ENCODE peak calls at places on chromosomes 5 and 9, in nine cellular contexts. One of them, this sample, is unnamed.

GRCh38 chr5:74272019-74272775 is 368.3 kb downstream of the ENC1 start:
- DNase-seq in tibial nerve: no peak
- DNase-seq in NCI-H1105: no peak
- DNase-seq in globus pallidus: no peak
- DNase-seq in HS-5: peak; percentile 29
- DNase-seq in stimulated activated CD8-positive, alpha-beta memory T cell treated with anti-CD3 and anti-CD28 coated beads, Interleukin-7, amount 100 ng/mL, for 1 hour: no peak
- DNase-seq in GM20000: no peak
- DNase-seq in fibroblast of villous mesenchyme: no peak
- DNase-seq in AG20443: peak; percentile 71
- DNase-seq in this sample: no peak

GRCh38 chr5:56375011-56375410 is 141.9 kb upstream of the ANKRD55 start:
- DNase-seq in NCI-H1105: peak; percentile 24
- DNase-seq in globus pallidus: no peak
- DNase-seq in HS-5: no peak
- DNase-seq in stimulated activated CD8-positive, alpha-beta memory T cell treated with anti-CD3 and anti-CD28 coated beads, Interleukin-7, amount 100 ng/mL, for 1 hour: no peak
- DNase-seq in AG20443: no peak
- DNase-seq in GM20000: no peak
- DNase-seq in tibial nerve: no peak
- DNase-seq in fibroblast of villous mesenchyme: no peak
- DNase-seq in this sample: peak; percentile 5

GRCh38 chr9:83978992-83979811 is 813 bp downstream of the HNRNPK start:
- DNase-seq in tibial nerve: peak; percentile 69
- DNase-seq in fibroblast of villous mesenchyme: peak; percentile 89
- DNase-seq in globus pallidus: peak; percentile 82
- DNase-seq in HS-5: no peak
- DNase-seq in stimulated activated CD8-positive, alpha-beta memory T cell treated with anti-CD3 and anti-CD28 coated beads, Interleukin-7, amount 100 ng/mL, for 1 hour: peak; percentile 70
- DNase-seq in NCI-H1105: peak; percentile 79
- DNase-seq in GM20000: peak; percentile 71
- DNase-seq in AG20443: peak; percentile 82
- DNase-seq in this sample: peak; percentile 35

GRCh38 chr5:142178651-142179050 is 70.1 kb downstream of the NDFIP1 start:
- DNase-seq in HS-5: no peak
- DNase-seq in globus pallidus: no peak
- DNase-seq in tibial nerve: no peak
- DNase-seq in NCI-H1105: no peak
- DNase-seq in GM20000: no peak
- DNase-seq in AG20443: no peak
- DNase-seq in fibroblast of villous mesenchyme: no peak
- DNase-seq in stimulated activated CD8-positive, alpha-beta memory T cell treated with anti-CD3 and anti-CD28 coated beads, Interleukin-7, amount 100 ng/mL, for 1 hour: no peak
- DNase-seq in this sample: no peak

GRCh38 chr9:35272989-35273388 is 111.2 kb downstream of the UNC13B start:
- DNase-seq in AG20443: peak; percentile 24
- DNase-seq in GM20000: no peak
- DNase-seq in tibial nerve: no peak
- DNase-seq in HS-5: peak; percentile 53
- DNase-seq in fibroblast of villous mesenchyme: no peak
- DNase-seq in globus pallidus: no peak
- DNase-seq in stimulated activated CD8-positive, alpha-beta memory T cell treated with anti-CD3 and anti-CD28 coated beads, Interleukin-7, amount 100 ng/mL, for 1 hour: no peak
- DNase-seq in NCI-H1105: no peak
- DNase-seq in this sample: no peak

GRCh38 chr5:36398137-36398536 is 96.4 kb upstream of the RANBP3L start:
- DNase-seq in NCI-H1105: peak; percentile 27
- DNase-seq in stimulated activated CD8-positive, alpha-beta memory T cell treated with anti-CD3 and anti-CD28 coated beads, Interleukin-7, amount 100 ng/mL, for 1 hour: no peak
- DNase-seq in AG20443: peak; percentile 31
- DNase-seq in globus pallidus: no peak
- DNase-seq in GM20000: no peak
- DNase-seq in HS-5: no peak
- DNase-seq in fibroblast of villous mesenchyme: peak; percentile 86
- DNase-seq in tibial nerve: no peak
- DNase-seq in this sample: peak; percentile 6

GRCh38 chr5:105905392-105905791 is 1765.3 kb downstream of the EFNA5 start:
- DNase-seq in fibroblast of villous mesenchyme: no peak
- DNase-seq in AG20443: no peak
- DNase-seq in globus pallidus: no peak
- DNase-seq in tibial nerve: no peak
- DNase-seq in GM20000: no peak
- DNase-seq in HS-5: no peak
- DNase-seq in NCI-H1105: no peak
- DNase-seq in stimulated activated CD8-positive, alpha-beta memory T cell treated with anti-CD3 and anti-CD28 coated beads, Interleukin-7, amount 100 ng/mL, for 1 hour: no peak
- DNase-seq in this sample: no peak

GRCh38 chr9:72923077-72923476 is 29.8 kb downstream of the ALDH1A1 start:
- DNase-seq in HS-5: no peak
- DNase-seq in GM20000: no peak
- DNase-seq in tibial nerve: no peak
- DNase-seq in NCI-H1105: no peak
- DNase-seq in stimulated activated CD8-positive, alpha-beta memory T cell treated with anti-CD3 and anti-CD28 coated beads, Interleukin-7, amount 100 ng/mL, for 1 hour: no peak
- DNase-seq in globus pallidus: no peak
- DNase-seq in AG20443: no peak
- DNase-seq in fibroblast of villous mesenchyme: no peak
- DNase-seq in this sample: no peak

GRCh38 chr9:113960748-113961147 is 84.6 kb downstream of the ZNF618 start:
- DNase-seq in GM20000: no peak
- DNase-seq in stimulated activated CD8-positive, alpha-beta memory T cell treated with anti-CD3 and anti-CD28 coated beads, Interleukin-7, amount 100 ng/mL, for 1 hour: no peak
- DNase-seq in HS-5: no peak
- DNase-seq in tibial nerve: no peak
- DNase-seq in AG20443: no peak
- DNase-seq in globus pallidus: no peak
- DNase-seq in NCI-H1105: no peak
- DNase-seq in fibroblast of villous mesenchyme: no peak
- DNase-seq in this sample: no peak

GRCh38 chr5:143094087-143094511 is 309.4 kb downstream of the NR3C1 start:
- DNase-seq in globus pallidus: no peak
- DNase-seq in stimulated activated CD8-positive, alpha-beta memory T cell treated with anti-CD3 and anti-CD28 coated beads, Interleukin-7, amount 100 ng/mL, for 1 hour: no peak
- DNase-seq in AG20443: no peak
- DNase-seq in NCI-H1105: no peak
- DNase-seq in fibroblast of villous mesenchyme: peak; percentile 79
- DNase-seq in GM20000: no peak
- DNase-seq in HS-5: no peak
- DNase-seq in tibial nerve: no peak
- DNase-seq in this sample: no peak

GRCh38 chr5:140042551-140043507 is at the start of gene NRG2:
- DNase-seq in AG20443: peak; percentile 89
- DNase-seq in fibroblast of villous mesenchyme: peak; percentile 27
- DNase-seq in globus pallidus: peak; percentile 84
- DNase-seq in stimulated activated CD8-positive, alpha-beta memory T cell treated with anti-CD3 and anti-CD28 coated beads, Interleukin-7, amount 100 ng/mL, for 1 hour: peak; percentile 30
- DNase-seq in NCI-H1105: peak; percentile 29
- DNase-seq in GM20000: peak; percentile 82
- DNase-seq in tibial nerve: peak; percentile 47
- DNase-seq in HS-5: peak; percentile 31
- DNase-seq in this sample: no peak

GRCh38 chr5:167783145-167783817 is 508.2 kb upstream of the WWC1 start:
- DNase-seq in AG20443: no peak
- DNase-seq in tibial nerve: peak; percentile 29
- DNase-seq in GM20000: no peak
- DNase-seq in globus pallidus: no peak
- DNase-seq in NCI-H1105: no peak
- DNase-seq in fibroblast of villous mesenchyme: no peak
- DNase-seq in stimulated activated CD8-positive, alpha-beta memory T cell treated with anti-CD3 and anti-CD28 coated beads, Interleukin-7, amount 100 ng/mL, for 1 hour: no peak
- DNase-seq in HS-5: no peak
- DNase-seq in this sample: no peak

GRCh38 chr9:94800424-94801117 is 74.1 kb downstream of the AOPEP start:
- DNase-seq in GM20000: no peak
- DNase-seq in stimulated activated CD8-positive, alpha-beta memory T cell treated with anti-CD3 and anti-CD28 coated beads, Interleukin-7, amount 100 ng/mL, for 1 hour: no peak
- DNase-seq in tibial nerve: peak; percentile 55
- DNase-seq in HS-5: no peak
- DNase-seq in NCI-H1105: no peak
- DNase-seq in globus pallidus: peak; percentile 68
- DNase-seq in fibroblast of villous mesenchyme: peak; percentile 72
- DNase-seq in AG20443: no peak
- DNase-seq in this sample: no peak

GRCh38 chr5:59564895-59565294 is 328.6 kb downstream of the PDE4D start:
- DNase-seq in fibroblast of villous mesenchyme: no peak
- DNase-seq in GM20000: no peak
- DNase-seq in AG20443: no peak
- DNase-seq in tibial nerve: no peak
- DNase-seq in stimulated activated CD8-positive, alpha-beta memory T cell treated with anti-CD3 and anti-CD28 coated beads, Interleukin-7, amount 100 ng/mL, for 1 hour: no peak
- DNase-seq in HS-5: no peak
- DNase-seq in globus pallidus: no peak
- DNase-seq in NCI-H1105: no peak
- DNase-seq in this sample: no peak

GRCh38 chr5:174454890-174455289 is 269.5 kb upstream of the MSX2 start:
- DNase-seq in tibial nerve: no peak
- DNase-seq in AG20443: peak; percentile 1
- DNase-seq in stimulated activated CD8-positive, alpha-beta memory T cell treated with anti-CD3 and anti-CD28 coated beads, Interleukin-7, amount 100 ng/mL, for 1 hour: no peak
- DNase-seq in globus pallidus: no peak
- DNase-seq in fibroblast of villous mesenchyme: no peak
- DNase-seq in NCI-H1105: no peak
- DNase-seq in GM20000: no peak
- DNase-seq in HS-5: no peak
- DNase-seq in this sample: no peak